ENCODE peak calls at places on chromosomes 7 and 10, in four cellular contexts. One of them, this sample, is unnamed.

GRCh38 chr10:88791924-88792323 is 10.6 kb upstream of the LIPM start:
- DNase-seq in testis: peak
- DNase-seq in Panc1: peak
- DNase-seq in AG10803: peak
- DNase-seq in this sample: no peak

GRCh38 chr10:27838291-27838690 is 92.7 kb upstream of the MKX start:
- DNase-seq in Panc1: no peak
- DNase-seq in AG10803: peak
- DNase-seq in testis: no peak
- DNase-seq in this sample: no peak

GRCh38 chr7:29482056-29482455 is 81.6 kb upstream of the PRR15 start:
- DNase-seq in testis: no peak
- DNase-seq in Panc1: no peak
- DNase-seq in AG10803: no peak
- DNase-seq in this sample: no peak

GRCh38 chr7:82091126-82091682 is 321.4 kb upstream of the HGF start:
- DNase-seq in testis: no peak
- DNase-seq in AG10803: no peak
- DNase-seq in Panc1: no peak
- DNase-seq in this sample: no peak

GRCh38 chr10:103761075-103761920 is 94.1 kb downstream of the SH3PXD2A start:
- DNase-seq in AG10803: no peak
- DNase-seq in testis: no peak
- DNase-seq in Panc1: no peak
- DNase-seq in this sample: no peak

GRCh38 chr7:151130741-151131157 is 36.7 kb downstream of the GBX1 start:
- DNase-seq in Panc1: no peak
- DNase-seq in AG10803: no peak
- DNase-seq in testis: no peak
- DNase-seq in this sample: no peak

GRCh38 chr10:14409247-14409646 is 78.5 kb upstream of the FRMD4A start:
- DNase-seq in testis: no peak
- DNase-seq in AG10803: no peak
- DNase-seq in Panc1: no peak
- DNase-seq in this sample: no peak

GRCh38 chr7:121301441-121302213 is 27.2 kb upstream of the WNT16 start:
- DNase-seq in testis: no peak
- DNase-seq in AG10803: no peak
- DNase-seq in Panc1: peak
- DNase-seq in this sample: no peak

GRCh38 chr10:7030134-7030855 is 380.5 kb downstream of the SFMBT2 start:
- DNase-seq in testis: no peak
- DNase-seq in AG10803: no peak
- DNase-seq in Panc1: no peak
- DNase-seq in this sample: no peak

GRCh38 chr7:2680792-2681490 is 7.1 kb upstream of the AMZ1 start:
- DNase-seq in AG10803: peak
- DNase-seq in testis: peak
- DNase-seq in Panc1: peak
- DNase-seq in this sample: peak

GRCh38 chr10:70034252-70034651 is 18.4 kb upstream of the MACROH2A2 start:
- DNase-seq in AG10803: no peak
- DNase-seq in Panc1: no peak
- DNase-seq in testis: peak
- DNase-seq in this sample: no peak

GRCh38 chr10:84783386-84783785 is 455.0 kb downstream of the CCSER2 start:
- DNase-seq in Panc1: peak
- DNase-seq in testis: peak
- DNase-seq in AG10803: no peak
- DNase-seq in this sample: no peak

GRCh38 chr7:67343566-67343965 is 346.9 kb downstream of the TYW1 start:
- DNase-seq in AG10803: no peak
- DNase-seq in Panc1: no peak
- DNase-seq in testis: no peak
- DNase-seq in this sample: no peak

GRCh38 chr7:143384741-143385631 is 3.8 kb downstream of the ZYX start:
- DNase-seq in testis: no peak
- DNase-seq in AG10803: no peak
- DNase-seq in Panc1: no peak
- DNase-seq in this sample: no peak

GRCh38 chr10:8315619-8316021 is 261.1 kb downstream of the GATA3 start:
- DNase-seq in AG10803: no peak
- DNase-seq in Panc1: no peak
- DNase-seq in testis: no peak
- DNase-seq in this sample: no peak

GRCh38 chr7:12370249-12370648 is 33.4 kb downstream of the VWDE start:
- DNase-seq in AG10803: no peak
- DNase-seq in Panc1: no peak
- DNase-seq in testis: no peak
- DNase-seq in this sample: no peak

GRCh38 chr7:18123508-18124239 is 96.0 kb upstream of the PRPS1L1 start:
- DNase-seq in testis: no peak
- DNase-seq in Panc1: no peak
- DNase-seq in AG10803: no peak
- DNase-seq in this sample: no peak

GRCh38 chr7:105163718-105164117 is 149.7 kb downstream of the KMT2E start:
- DNase-seq in Panc1: no peak
- DNase-seq in AG10803: no peak
- DNase-seq in testis: no peak
- DNase-seq in this sample: no peak

GRCh38 chr10:59337254-59337653 is 25.1 kb downstream of the FAM13C start:
- DNase-seq in testis: peak
- DNase-seq in Panc1: no peak
- DNase-seq in AG10803: peak
- DNase-seq in this sample: peak

GRCh38 chr7:128881458-128882125 is 18.9 kb downstream of the ATP6V1F start:
- DNase-seq in Panc1: no peak
- DNase-seq in testis: no peak
- DNase-seq in AG10803: no peak
- DNase-seq in this sample: no peak

GRCh38 chr10:112751651-112752050 is 198.4 kb upstream of the TCF7L2 start:
- DNase-seq in testis: no peak
- DNase-seq in AG10803: no peak
- DNase-seq in Panc1: no peak
- DNase-seq in this sample: no peak

GRCh38 chr7:74311305-74311744 is 22.1 kb downstream of the CLIP2 start:
- DNase-seq in AG10803: no peak
- DNase-seq in Panc1: peak
- DNase-seq in testis: no peak
- DNase-seq in this sample: no peak

GRCh38 chr7:77917500-77918262 is 119.1 kb downstream of the PHTF2 start:
- DNase-seq in Panc1: no peak
- DNase-seq in AG10803: no peak
- DNase-seq in testis: no peak
- DNase-seq in this sample: no peak

GRCh38 chr10:114718386-114718785 is 60.3 kb upstream of the ABLIM1 start:
- DNase-seq in Panc1: no peak
- DNase-seq in testis: no peak
- DNase-seq in AG10803: no peak
- DNase-seq in this sample: no peak

DNA sequence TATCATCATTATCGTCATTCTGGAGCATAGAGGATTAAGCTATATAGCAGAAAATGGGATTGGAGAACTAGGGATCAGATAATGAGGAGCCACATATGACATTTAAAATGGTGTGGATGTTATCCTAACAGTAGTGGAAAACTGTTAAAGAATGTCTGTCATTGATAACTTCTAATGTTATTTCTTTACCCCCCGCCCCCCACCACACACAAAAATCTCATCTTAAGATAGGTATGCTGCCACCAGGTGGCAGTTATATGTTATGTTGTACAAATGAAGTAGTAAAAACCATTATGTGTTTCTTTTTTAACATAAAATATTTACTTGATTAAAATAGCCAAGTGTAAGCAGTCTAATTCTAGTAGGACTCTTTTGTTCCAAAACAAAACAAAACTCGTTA is 13.0 kb downstream of the AKAP9 start:
- DNase-seq in AG10803: peak
- DNase-seq in Panc1: no peak
- DNase-seq in testis: no peak
- DNase-seq in this sample: no peak
- TF ChIP-seq CTCF in AG10803: peak
- TF ChIP-seq CTCF in Panc1: peak
- TF ChIP-seq CTCF in testis: no peak
- TF ChIP-seq CTCF in this sample: peak

DNA sequence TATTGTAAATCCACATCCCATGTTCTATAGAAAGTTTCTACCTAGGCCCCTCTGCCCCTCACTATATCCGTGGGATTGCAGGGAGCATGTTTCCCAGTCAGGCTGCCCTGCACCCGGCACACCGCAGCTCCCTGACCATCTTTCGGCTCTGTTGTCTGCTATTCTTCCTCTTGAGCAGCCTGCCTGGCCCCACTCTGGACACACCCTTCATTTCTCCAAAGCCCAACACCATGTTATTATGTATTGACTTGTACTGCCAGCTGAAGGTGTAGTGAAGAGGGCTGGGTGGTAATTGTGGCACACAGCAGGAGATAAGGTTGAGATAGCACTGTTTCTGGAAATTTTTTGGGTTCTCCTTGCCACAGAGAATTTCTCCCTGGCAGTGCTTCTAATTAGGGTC is 9.8 kb downstream of the LRMDA start:
- DNase-seq in testis: no peak
- DNase-seq in AG10803: no peak
- DNase-seq in Panc1: no peak
- DNase-seq in this sample: no peak
- H3K4me3 ChIP-seq in testis: no peak
- H3K4me3 ChIP-seq in AG10803: no peak
- H3K4me3 ChIP-seq in Panc1: no peak
- H3K4me3 ChIP-seq in this sample: no peak

GRCh38 chr7:94933256-94933990 is 26.0 kb downstream of the PPP1R9A start:
- DNase-seq in AG10803: no peak
- DNase-seq in testis: no peak
- DNase-seq in Panc1: no peak
- DNase-seq in this sample: no peak

GRCh38 chr7:94923412-94923811 is 16.0 kb downstream of the PPP1R9A start:
- DNase-seq in Panc1: no peak
- DNase-seq in testis: no peak
- DNase-seq in AG10803: no peak
- DNase-seq in this sample: no peak

GRCh38 chr7:94922457-94922856 is 15.1 kb downstream of the PPP1R9A start:
- DNase-seq in AG10803: no peak
- DNase-seq in Panc1: no peak
- DNase-seq in testis: no peak
- DNase-seq in this sample: no peak

GRCh38 chr7:94928168-94928707 is 20.8 kb downstream of the PPP1R9A start:
- DNase-seq in AG10803: no peak
- DNase-seq in Panc1: no peak
- DNase-seq in testis: no peak
- DNase-seq in this sample: no peak
- TF ChIP-seq CTCF in AG10803: no peak
- TF ChIP-seq CTCF in Panc1: no peak
- TF ChIP-seq CTCF in testis: no peak
- TF ChIP-seq CTCF in this sample: no peak

GRCh38 chr7:20218261-20218660 is 1.1 kb upstream of the MACC1 start:
- DNase-seq in Panc1: no peak
- DNase-seq in testis: no peak
- DNase-seq in AG10803: no peak
- DNase-seq in this sample: no peak

GRCh38 chr7:20217193-20217948 is at the start of gene MACC1:
- DNase-seq in AG10803: no peak
- DNase-seq in Panc1: no peak
- DNase-seq in testis: no peak
- DNase-seq in this sample: peak

GRCh38 chr7:20214787-20215669 is 2.2 kb downstream of the MACC1 start:
- DNase-seq in testis: no peak
- DNase-seq in Panc1: no peak
- DNase-seq in AG10803: no peak
- DNase-seq in this sample: no peak

GRCh38 chr7:20219062-20219445 is 1.9 kb upstream of the MACC1 start:
- DNase-seq in testis: no peak
- DNase-seq in AG10803: no peak
- DNase-seq in Panc1: no peak
- DNase-seq in this sample: no peak

GRCh38 chr7:20216637-20217036 is 547 bp downstream of the MACC1 start:
- DNase-seq in AG10803: no peak
- DNase-seq in testis: no peak
- DNase-seq in Panc1: no peak
- DNase-seq in this sample: no peak
- H3K4me3 ChIP-seq in AG10803: no peak
- H3K4me3 ChIP-seq in testis: no peak
- H3K4me3 ChIP-seq in Panc1: no peak
- H3K4me3 ChIP-seq in this sample: no peak

GRCh38 chr10:132224343-132225072 is 37.8 kb downstream of the DPYSL4 start:
- DNase-seq in testis: no peak
- DNase-seq in AG10803: no peak
- DNase-seq in Panc1: no peak
- DNase-seq in this sample: no peak
- TF ChIP-seq CTCF in testis: no peak
- TF ChIP-seq CTCF in AG10803: no peak
- TF ChIP-seq CTCF in Panc1: no peak
- TF ChIP-seq CTCF in this sample: no peak

GRCh38 chr10:93921338-93921737 is 27.6 kb downstream of the SLC35G1 start:
- DNase-seq in testis: peak
- DNase-seq in Panc1: no peak
- DNase-seq in AG10803: no peak
- DNase-seq in this sample: no peak
- H3K4me3 ChIP-seq in testis: no peak
- H3K4me3 ChIP-seq in Panc1: no peak
- H3K4me3 ChIP-seq in AG10803: no peak
- H3K4me3 ChIP-seq in this sample: no peak

GRCh38 chr10:122029503-122030199 is 40.7 kb downstream of the TACC2 start:
- DNase-seq in testis: no peak
- DNase-seq in AG10803: peak
- DNase-seq in Panc1: no peak
- DNase-seq in this sample: no peak
- TF ChIP-seq CTCF in testis: no peak
- TF ChIP-seq CTCF in AG10803: no peak
- TF ChIP-seq CTCF in Panc1: no peak
- TF ChIP-seq CTCF in this sample: peak

GRCh38 chr10:1737222-1738061 is at the start of gene ADARB2:
- DNase-seq in AG10803: no peak
- DNase-seq in Panc1: no peak
- DNase-seq in testis: peak
- DNase-seq in this sample: peak
- H3K4me3 ChIP-seq in AG10803: no peak
- H3K4me3 ChIP-seq in Panc1: peak
- H3K4me3 ChIP-seq in testis: no peak
- H3K4me3 ChIP-seq in this sample: peak

GRCh38 chr7:130791746-130792145 is 57.7 kb upstream of the KLF14 start:
- DNase-seq in Panc1: no peak
- DNase-seq in AG10803: no peak
- DNase-seq in testis: no peak
- DNase-seq in this sample: no peak

GRCh38 chr7:130794619-130794922 is 60.6 kb upstream of the KLF14 start:
- DNase-seq in testis: no peak
- DNase-seq in Panc1: no peak
- DNase-seq in AG10803: no peak
- DNase-seq in this sample: no peak

GRCh38 chr7:130793855-130794618 is 60.0 kb upstream of the KLF14 start:
- DNase-seq in AG10803: peak
- DNase-seq in testis: peak
- DNase-seq in Panc1: no peak
- DNase-seq in this sample: no peak
- TF ChIP-seq CTCF in AG10803: peak
- TF ChIP-seq CTCF in testis: no peak
- TF ChIP-seq CTCF in Panc1: peak
- TF ChIP-seq CTCF in this sample: no peak